ENCODE peak calls at places on chromosome 5, in nine cellular contexts. One of them, this sample, is unnamed.

GRCh38 chr5:171736976-171737848 is 48.4 kb upstream of the SMIM23 start:
- DNase-seq in hypothalamus: no peak
- DNase-seq in choroid plexus epithelial cell: peak
- DNase-seq in progenitor cell of endocrine pancreas: no peak
- DNase-seq in WTC11: no peak
- DNase-seq in right cardiac atrium: peak
- DNase-seq in CD8-positive, alpha-beta memory T cell: no peak
- DNase-seq in EH: no peak
- DNase-seq in body of pancreas: peak
- DNase-seq in this sample: no peak

GRCh38 chr5:55694152-55694830 is 17.8 kb downstream of the SLC38A9 start:
- DNase-seq in hypothalamus: no peak
- DNase-seq in choroid plexus epithelial cell: peak
- DNase-seq in progenitor cell of endocrine pancreas: no peak
- DNase-seq in WTC11: no peak
- DNase-seq in right cardiac atrium: no peak
- DNase-seq in CD8-positive, alpha-beta memory T cell: no peak
- DNase-seq in EH: peak
- DNase-seq in body of pancreas: no peak
- DNase-seq in this sample: peak

GRCh38 chr5:75847561-75848021 is 130.4 kb upstream of the POC5 start:
- DNase-seq in hypothalamus: no peak
- DNase-seq in choroid plexus epithelial cell: no peak
- DNase-seq in progenitor cell of endocrine pancreas: no peak
- DNase-seq in WTC11: no peak
- DNase-seq in right cardiac atrium: no peak
- DNase-seq in CD8-positive, alpha-beta memory T cell: no peak
- DNase-seq in EH: no peak
- DNase-seq in body of pancreas: no peak
- DNase-seq in this sample: no peak

GRCh38 chr5:151569132-151570046 is 21.7 kb downstream of the FAT2 start:
- DNase-seq in hypothalamus: no peak
- DNase-seq in choroid plexus epithelial cell: peak
- DNase-seq in progenitor cell of endocrine pancreas: no peak
- DNase-seq in WTC11: no peak
- DNase-seq in right cardiac atrium: no peak
- DNase-seq in CD8-positive, alpha-beta memory T cell: no peak
- DNase-seq in EH: no peak
- DNase-seq in body of pancreas: no peak
- DNase-seq in this sample: no peak

GRCh38 chr5:114377050-114377844 is 15.4 kb downstream of the KCNN2 start:
- DNase-seq in hypothalamus: no peak
- DNase-seq in choroid plexus epithelial cell: no peak
- DNase-seq in progenitor cell of endocrine pancreas: no peak
- DNase-seq in WTC11: no peak
- DNase-seq in right cardiac atrium: no peak
- DNase-seq in CD8-positive, alpha-beta memory T cell: no peak
- DNase-seq in EH: no peak
- DNase-seq in body of pancreas: no peak
- DNase-seq in this sample: no peak

GRCh38 chr5:2579126-2579525 is 172.4 kb downstream of the IRX2 start:
- DNase-seq in hypothalamus: no peak
- DNase-seq in choroid plexus epithelial cell: no peak
- DNase-seq in progenitor cell of endocrine pancreas: no peak
- DNase-seq in WTC11: peak
- DNase-seq in right cardiac atrium: no peak
- DNase-seq in CD8-positive, alpha-beta memory T cell: no peak
- DNase-seq in EH: no peak
- DNase-seq in body of pancreas: no peak
- DNase-seq in this sample: peak

GRCh38 chr5:142171270-142171669 is 62.7 kb downstream of the NDFIP1 start:
- DNase-seq in hypothalamus: no peak
- DNase-seq in choroid plexus epithelial cell: no peak
- DNase-seq in progenitor cell of endocrine pancreas: no peak
- DNase-seq in WTC11: no peak
- DNase-seq in right cardiac atrium: no peak
- DNase-seq in CD8-positive, alpha-beta memory T cell: no peak
- DNase-seq in EH: no peak
- DNase-seq in body of pancreas: no peak
- DNase-seq in this sample: peak

GRCh38 chr5:140882591-140882899 is 621 bp downstream of the PCDHA13 start:
- DNase-seq in hypothalamus: no peak
- DNase-seq in choroid plexus epithelial cell: no peak
- DNase-seq in progenitor cell of endocrine pancreas: no peak
- DNase-seq in WTC11: peak
- DNase-seq in right cardiac atrium: no peak
- DNase-seq in CD8-positive, alpha-beta memory T cell: no peak
- DNase-seq in EH: no peak
- DNase-seq in body of pancreas: no peak
- DNase-seq in this sample: peak

GRCh38 chr5:27318701-27319100 is 280.3 kb upstream of the CDH9 start:
- DNase-seq in hypothalamus: no peak
- DNase-seq in choroid plexus epithelial cell: no peak
- DNase-seq in progenitor cell of endocrine pancreas: no peak
- DNase-seq in WTC11: no peak
- DNase-seq in right cardiac atrium: no peak
- DNase-seq in CD8-positive, alpha-beta memory T cell: no peak
- DNase-seq in EH: peak
- DNase-seq in body of pancreas: no peak
- DNase-seq in this sample: no peak

GRCh38 chr5:147223951-147224791 is 10.7 kb upstream of the STK32A start:
- DNase-seq in hypothalamus: no peak
- DNase-seq in choroid plexus epithelial cell: peak
- DNase-seq in progenitor cell of endocrine pancreas: no peak
- DNase-seq in WTC11: peak
- DNase-seq in right cardiac atrium: no peak
- DNase-seq in CD8-positive, alpha-beta memory T cell: no peak
- DNase-seq in EH: peak
- DNase-seq in body of pancreas: peak
- DNase-seq in this sample: peak

GRCh38 chr5:10291736-10292135 is 16.0 kb downstream of the CMBL start:
- DNase-seq in hypothalamus: no peak
- DNase-seq in choroid plexus epithelial cell: no peak
- DNase-seq in progenitor cell of endocrine pancreas: no peak
- DNase-seq in WTC11: no peak
- DNase-seq in right cardiac atrium: no peak
- DNase-seq in CD8-positive, alpha-beta memory T cell: no peak
- DNase-seq in EH: no peak
- DNase-seq in body of pancreas: no peak
- DNase-seq in this sample: no peak

GRCh38 chr5:92962752-92963151 is 618.3 kb downstream of the NR2F1-AS1 start:
- DNase-seq in hypothalamus: no peak
- DNase-seq in choroid plexus epithelial cell: no peak
- DNase-seq in progenitor cell of endocrine pancreas: no peak
- DNase-seq in WTC11: no peak
- DNase-seq in right cardiac atrium: peak
- DNase-seq in CD8-positive, alpha-beta memory T cell: no peak
- DNase-seq in EH: no peak
- DNase-seq in body of pancreas: no peak
- DNase-seq in this sample: no peak

GRCh38 chr5:147481376-147481775 is 28.5 kb downstream of the DPYSL3 start:
- DNase-seq in hypothalamus: no peak
- DNase-seq in choroid plexus epithelial cell: peak
- DNase-seq in progenitor cell of endocrine pancreas: no peak
- DNase-seq in WTC11: no peak
- DNase-seq in right cardiac atrium: no peak
- DNase-seq in CD8-positive, alpha-beta memory T cell: no peak
- DNase-seq in EH: peak
- DNase-seq in body of pancreas: no peak
- DNase-seq in this sample: no peak

GRCh38 chr5:44774279-44774880 is 34.4 kb upstream of the MRPS30 start:
- DNase-seq in hypothalamus: no peak
- DNase-seq in choroid plexus epithelial cell: peak
- DNase-seq in progenitor cell of endocrine pancreas: no peak
- DNase-seq in WTC11: no peak
- DNase-seq in right cardiac atrium: no peak
- DNase-seq in CD8-positive, alpha-beta memory T cell: no peak
- DNase-seq in EH: peak
- DNase-seq in body of pancreas: peak
- DNase-seq in this sample: peak

GRCh38 chr5:95773325-95774059 is 42.4 kb downstream of the RHOBTB3 start:
- DNase-seq in hypothalamus: no peak
- DNase-seq in choroid plexus epithelial cell: peak
- DNase-seq in progenitor cell of endocrine pancreas: no peak
- DNase-seq in WTC11: no peak
- DNase-seq in right cardiac atrium: no peak
- DNase-seq in CD8-positive, alpha-beta memory T cell: no peak
- DNase-seq in EH: peak
- DNase-seq in body of pancreas: no peak
- DNase-seq in this sample: no peak

GRCh38 chr5:140481758-140482157 is 65.7 kb upstream of the EIF4EBP3 start:
- DNase-seq in hypothalamus: no peak
- DNase-seq in choroid plexus epithelial cell: peak
- DNase-seq in progenitor cell of endocrine pancreas: no peak
- DNase-seq in WTC11: no peak
- DNase-seq in right cardiac atrium: no peak
- DNase-seq in CD8-positive, alpha-beta memory T cell: no peak
- DNase-seq in EH: peak
- DNase-seq in body of pancreas: no peak
- DNase-seq in this sample: no peak

This sample was measured in GM23338.